ENCODE peak calls at places on chromosomes 11 and 22, in five cellular contexts. One of them, this sample, is unnamed. For H3K4me1, the result is how much of the 10 kb centered on the place peaks cover.

GRCh38 chr11:103920449-103920848 is 116.0 kb upstream of the DDI1 start:
- DNase-seq in A549: no peak
- DNase-seq in uterus: no peak
- DNase-seq in fibroblast of lung: peak
- DNase-seq in neural progenitor cell: no peak
- DNase-seq in this sample: no peak

GRCh38 chr11:75532200-75532972 is 6.6 kb upstream of the GDPD5 start:
- DNase-seq in neural progenitor cell: peak
- DNase-seq in uterus: peak
- DNase-seq in fibroblast of lung: peak
- DNase-seq in A549: peak
- DNase-seq in this sample: peak

GRCh38 chr22:29531419-29531818 is 22.1 kb downstream of the THOC5 start:
- DNase-seq in neural progenitor cell: no peak
- DNase-seq in A549: no peak
- DNase-seq in uterus: no peak
- DNase-seq in fibroblast of lung: no peak
- DNase-seq in this sample: no peak

GRCh38 chr22:35731321-35731720 is 13.6 kb downstream of the APOL5 start:
- DNase-seq in uterus: no peak
- DNase-seq in neural progenitor cell: no peak
- DNase-seq in A549: no peak
- DNase-seq in fibroblast of lung: no peak
- DNase-seq in this sample: no peak

GRCh38 chr11:70574725-70575347 is 176.5 kb downstream of the CTTN start:
- DNase-seq in A549: no peak
- DNase-seq in neural progenitor cell: no peak
- DNase-seq in uterus: no peak
- DNase-seq in fibroblast of lung: no peak
- DNase-seq in this sample: no peak

GRCh38 chr11:70512716-70513115 is 114.4 kb downstream of the CTTN start:
- DNase-seq in fibroblast of lung: no peak
- DNase-seq in uterus: no peak
- DNase-seq in neural progenitor cell: no peak
- DNase-seq in A549: no peak
- DNase-seq in this sample: no peak

GRCh38 chr11:117076941-117077659 is 21.1 kb downstream of the SIK3 start:
- DNase-seq in A549: no peak
- DNase-seq in fibroblast of lung: no peak
- DNase-seq in uterus: no peak
- DNase-seq in neural progenitor cell: no peak
- DNase-seq in this sample: no peak

GRCh38 chr11:110772863-110773262 is 60.6 kb upstream of the ARHGAP20 start:
- DNase-seq in A549: peak
- DNase-seq in fibroblast of lung: no peak
- DNase-seq in neural progenitor cell: no peak
- DNase-seq in uterus: no peak
- DNase-seq in this sample: no peak

GRCh38 chr22:37588540-37589215 is 8.8 kb upstream of the LGALS2 start:
- DNase-seq in neural progenitor cell: no peak
- DNase-seq in A549: no peak
- DNase-seq in uterus: no peak
- DNase-seq in fibroblast of lung: no peak
- DNase-seq in this sample: no peak

GRCh38 chr11:84289381-84289906 is 1003.3 kb upstream of the CCDC90B start:
- DNase-seq in uterus: no peak
- DNase-seq in neural progenitor cell: no peak
- DNase-seq in A549: no peak
- DNase-seq in fibroblast of lung: peak
- DNase-seq in this sample: peak

GRCh38 chr11:774873-775592 is 2.3 kb downstream of the GATD1 start:
- DNase-seq in neural progenitor cell: peak
- DNase-seq in A549: no peak
- DNase-seq in uterus: no peak
- DNase-seq in fibroblast of lung: peak
- DNase-seq in this sample: no peak

GRCh38 chr11:125517116-125517804 is 21.2 kb upstream of the FEZ1 start:
- DNase-seq in fibroblast of lung: peak
- DNase-seq in neural progenitor cell: peak
- DNase-seq in A549: peak
- DNase-seq in uterus: peak
- DNase-seq in this sample: no peak

GRCh38 chr22:24567668-24568067 is 11.9 kb downstream of the SNRPD3 start:
- DNase-seq in neural progenitor cell: no peak
- DNase-seq in uterus: no peak
- DNase-seq in A549: no peak
- DNase-seq in fibroblast of lung: no peak
- DNase-seq in this sample: no peak

GRCh38 chr11:44596541-44597276 is 31.2 kb downstream of the CD82 start:
- DNase-seq in uterus: no peak
- DNase-seq in fibroblast of lung: peak
- DNase-seq in A549: no peak
- DNase-seq in neural progenitor cell: no peak
- DNase-seq in this sample: no peak

GRCh38 chr22:17847360-17848078 is 73.2 kb upstream of the BID start:
- DNase-seq in uterus: no peak
- DNase-seq in fibroblast of lung: peak
- DNase-seq in A549: no peak
- DNase-seq in neural progenitor cell: no peak
- DNase-seq in this sample: no peak

GRCh38 chr22:19150482-19151328 is 613 bp upstream of the GSC2 start:
- DNase-seq in neural progenitor cell: no peak
- DNase-seq in uterus: no peak
- DNase-seq in fibroblast of lung: no peak
- DNase-seq in A549: no peak
- DNase-seq in this sample: no peak

GRCh38 chr22:49373289-49373666 is 454.4 kb downstream of the BRD1 start:
- DNase-seq in A549: no peak
- DNase-seq in uterus: no peak
- DNase-seq in fibroblast of lung: no peak
- DNase-seq in neural progenitor cell: no peak
- DNase-seq in this sample: no peak

GRCh38 chr11:72308226-72309073 is 64.5 kb upstream of the PHOX2A start:
- DNase-seq in neural progenitor cell: no peak
- DNase-seq in fibroblast of lung: peak
- DNase-seq in uterus: peak
- DNase-seq in A549: no peak
- DNase-seq in this sample: no peak

GRCh38 chr11:83724704-83725114 is 438.5 kb upstream of the CCDC90B start:
- DNase-seq in fibroblast of lung: no peak
- DNase-seq in A549: peak
- DNase-seq in uterus: peak
- DNase-seq in neural progenitor cell: peak
- DNase-seq in this sample: no peak

GRCh38 chr22:33028191-33028700 is 29.9 kb downstream of the SYN3 start:
- DNase-seq in uterus: no peak
- DNase-seq in neural progenitor cell: no peak
- DNase-seq in A549: no peak
- DNase-seq in fibroblast of lung: no peak
- DNase-seq in this sample: no peak

GRCh38 chr11:111982019-111982464 is 43.2 kb upstream of the DLAT start:
- DNase-seq in uterus: peak
- DNase-seq in fibroblast of lung: peak
- DNase-seq in A549: peak
- DNase-seq in neural progenitor cell: peak
- DNase-seq in this sample: no peak

GRCh38 chr11:116590844-116591575 is 181.8 kb downstream of the BUD13 start:
- DNase-seq in neural progenitor cell: no peak
- DNase-seq in uterus: peak
- DNase-seq in fibroblast of lung: no peak
- DNase-seq in A549: no peak
- DNase-seq in this sample: no peak

GRCh38 chr11:104148696-104149095 is 15.3 kb downstream of the PDGFD start:
- DNase-seq in A549: no peak
- DNase-seq in neural progenitor cell: no peak
- DNase-seq in fibroblast of lung: no peak
- DNase-seq in uterus: no peak
- DNase-seq in this sample: no peak

GRCh38 chr11:72227316-72228228 is 3.0 kb downstream of the INPPL1 start:
- DNase-seq in uterus: no peak
- DNase-seq in A549: no peak
- DNase-seq in neural progenitor cell: no peak
- DNase-seq in fibroblast of lung: peak
- DNase-seq in this sample: no peak

GRCh38 chr22:40609216-40609615 is 27.3 kb downstream of the MRTFA start:
- DNase-seq in uterus: no peak
- DNase-seq in fibroblast of lung: peak
- DNase-seq in A549: no peak
- DNase-seq in neural progenitor cell: no peak
- DNase-seq in this sample: no peak

GRCh38 chr11:1845571-1846452 is 7.0 kb downstream of the TNNI2 start:
- DNase-seq in fibroblast of lung: no peak
- DNase-seq in A549: no peak
- DNase-seq in uterus: no peak
- DNase-seq in neural progenitor cell: no peak
- DNase-seq in this sample: no peak

GRCh38 chr11:108666373-108666772 is 1.5 kb downstream of the DDX10 start:
- DNase-seq in A549: no peak
- DNase-seq in neural progenitor cell: no peak
- DNase-seq in fibroblast of lung: peak
- DNase-seq in uterus: no peak
- DNase-seq in this sample: no peak

GRCh38 chr11:108664730-108665525 is at the start of gene DDX10:
- DNase-seq in fibroblast of lung: peak
- DNase-seq in neural progenitor cell: peak
- DNase-seq in uterus: peak
- DNase-seq in A549: peak
- DNase-seq in this sample: peak

GRCh38 chr11:108662700-108663099 is 2.2 kb upstream of the DDX10 start:
- DNase-seq in uterus: no peak
- DNase-seq in neural progenitor cell: no peak
- DNase-seq in fibroblast of lung: no peak
- DNase-seq in A549: no peak
- DNase-seq in this sample: no peak

GRCh38 chr11:108663154-108663877 is 1.6 kb upstream of the DDX10 start:
- DNase-seq in neural progenitor cell: no peak
- DNase-seq in fibroblast of lung: no peak
- DNase-seq in uterus: no peak
- DNase-seq in A549: no peak
- DNase-seq in this sample: no peak

DNA sequence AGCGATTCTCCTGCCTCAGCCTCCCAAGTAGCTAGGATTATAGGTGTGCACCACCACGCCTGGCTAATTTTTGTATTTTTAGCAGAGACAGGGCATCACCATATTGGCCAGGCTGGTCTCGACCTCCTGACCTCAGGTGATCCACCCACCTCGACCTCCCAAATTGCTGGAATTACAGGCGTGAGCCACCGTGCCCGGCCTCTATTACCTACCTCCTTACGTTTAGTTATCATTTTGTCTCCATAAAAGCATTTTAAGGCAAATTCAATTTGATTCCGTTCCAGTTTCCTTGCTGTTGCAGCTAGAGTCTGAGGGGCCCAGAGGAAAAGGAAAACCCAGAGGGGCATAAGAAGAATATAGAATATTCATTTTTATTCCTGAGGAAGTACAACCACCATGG is 628 bp upstream of the DDX10 start:
- DNase-seq in fibroblast of lung: no peak
- DNase-seq in uterus: peak
- DNase-seq in neural progenitor cell: no peak
- DNase-seq in A549: no peak
- DNase-seq in this sample: no peak
- H3K4me3 ChIP-seq in fibroblast of lung: peak
- H3K4me3 ChIP-seq in uterus: peak
- H3K4me3 ChIP-seq in neural progenitor cell: peak
- H3K4me3 ChIP-seq in A549: peak
- H3K4me3 ChIP-seq in this sample: peak

DNA sequence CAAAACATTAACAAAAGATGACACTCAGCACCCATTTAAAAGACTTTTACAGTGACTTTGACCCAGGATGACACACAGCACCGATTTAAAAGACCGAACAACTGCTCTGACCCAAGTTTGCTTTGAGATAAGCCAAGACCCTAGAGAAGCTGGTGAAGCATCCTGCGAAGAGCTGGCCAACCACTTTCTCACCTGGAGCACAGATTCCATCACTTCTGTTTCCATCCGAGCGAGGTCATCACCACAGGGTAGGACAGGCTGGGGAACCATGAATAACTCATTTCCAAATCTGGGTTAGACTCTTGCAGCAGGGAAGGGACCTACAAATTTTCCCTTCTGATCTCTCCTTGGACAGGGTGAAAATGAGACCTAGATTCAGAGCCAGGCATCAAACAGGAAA is 12.9 kb downstream of the CLMP start:
- DNase-seq in uterus: no peak
- DNase-seq in neural progenitor cell: no peak
- DNase-seq in fibroblast of lung: no peak
- DNase-seq in A549: no peak
- DNase-seq in this sample: no peak
- H3K4me1 ChIP-seq in uterus: under half
- H3K4me1 ChIP-seq in neural progenitor cell: under half
- H3K4me1 ChIP-seq in fibroblast of lung: under half
- H3K4me1 ChIP-seq in A549: half or more
- H3K4me1 ChIP-seq in this sample: under half

GRCh38 chr11:18066626-18067025 is 20.6 kb upstream of the TPH1 start:
- DNase-seq in A549: no peak
- DNase-seq in fibroblast of lung: peak
- DNase-seq in neural progenitor cell: no peak
- DNase-seq in uterus: no peak
- DNase-seq in this sample: no peak

GRCh38 chr11:18064450-18065048 is 18.5 kb upstream of the TPH1 start:
- DNase-seq in neural progenitor cell: no peak
- DNase-seq in uterus: no peak
- DNase-seq in A549: no peak
- DNase-seq in fibroblast of lung: no peak
- DNase-seq in this sample: no peak

GRCh38 chr11:18065572-18065971 is 19.5 kb upstream of the TPH1 start:
- DNase-seq in fibroblast of lung: no peak
- DNase-seq in neural progenitor cell: no peak
- DNase-seq in A549: no peak
- DNase-seq in uterus: no peak
- DNase-seq in this sample: no peak

GRCh38 chr11:18063131-18063530 is 17.1 kb upstream of the TPH1 start:
- DNase-seq in fibroblast of lung: no peak
- DNase-seq in A549: no peak
- DNase-seq in neural progenitor cell: no peak
- DNase-seq in uterus: no peak
- DNase-seq in this sample: peak

DNA sequence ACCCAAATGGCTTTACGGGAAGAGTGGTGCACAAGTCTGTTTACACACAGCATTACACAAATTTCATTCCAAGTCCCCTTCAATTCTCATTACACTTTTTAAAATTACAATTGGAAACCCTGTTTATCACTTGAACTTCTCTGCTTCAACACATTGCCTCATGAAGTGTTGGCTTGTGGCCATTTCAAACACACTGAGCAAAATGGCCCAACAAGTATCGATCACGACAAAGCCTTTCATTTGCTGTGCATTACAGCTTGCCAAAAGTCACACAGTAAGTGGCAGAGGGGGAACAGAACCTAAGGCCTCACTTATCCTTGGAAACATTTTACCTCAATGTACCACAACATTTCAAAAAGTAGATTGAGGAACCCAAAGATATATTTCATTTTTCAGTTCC is 18.0 kb upstream of the TPH1 start:
- DNase-seq in uterus: no peak
- DNase-seq in fibroblast of lung: no peak
- DNase-seq in A549: no peak
- DNase-seq in neural progenitor cell: no peak
- DNase-seq in this sample: no peak
- H3K4me3 ChIP-seq in uterus: no peak
- H3K4me3 ChIP-seq in fibroblast of lung: no peak
- H3K4me3 ChIP-seq in A549: no peak
- H3K4me3 ChIP-seq in neural progenitor cell: no peak
- H3K4me3 ChIP-seq in this sample: no peak

GRCh38 chr22:39230261-39231196 is 14.3 kb downstream of the PDGFB start:
- DNase-seq in A549: no peak
- DNase-seq in uterus: no peak
- DNase-seq in neural progenitor cell: peak
- DNase-seq in fibroblast of lung: no peak
- DNase-seq in this sample: no peak
- H3K4me1 ChIP-seq in A549: under half
- H3K4me1 ChIP-seq in uterus: under half
- H3K4me1 ChIP-seq in neural progenitor cell: under half
- H3K4me1 ChIP-seq in fibroblast of lung: under half
- H3K4me1 ChIP-seq in this sample: under half

This sample was measured in SJSA1.